ENCODE peak calls at places on chromosomes 12 and 14, in six cellular contexts. One of them, this sample, is unnamed.

GRCh38 chr14:37593496-37594237 is 1.4 kb downstream of the FOXA1 start:
- DNase-seq in right lobe of liver: no peak
- DNase-seq in uterus: no peak
- DNase-seq in A549: no peak
- DNase-seq in heart left ventricle: no peak
- DNase-seq in thyroid gland: no peak
- DNase-seq in this sample: no peak

GRCh38 chr14:56657604-56658003 is 78.0 kb downstream of the TMEM260 start:
- DNase-seq in right lobe of liver: no peak
- DNase-seq in uterus: no peak
- DNase-seq in A549: no peak
- DNase-seq in heart left ventricle: no peak
- DNase-seq in thyroid gland: no peak
- DNase-seq in this sample: no peak

GRCh38 chr12:60335765-60336164 is 739.9 kb downstream of the SLC16A7 start:
- DNase-seq in right lobe of liver: no peak
- DNase-seq in uterus: no peak
- DNase-seq in A549: peak
- DNase-seq in heart left ventricle: no peak
- DNase-seq in thyroid gland: no peak
- DNase-seq in this sample: no peak

GRCh38 chr14:105249175-105250007 is 1.1 kb downstream of the BTBD6 start:
- DNase-seq in right lobe of liver: no peak
- DNase-seq in uterus: no peak
- DNase-seq in A549: peak
- DNase-seq in heart left ventricle: no peak
- DNase-seq in thyroid gland: peak
- DNase-seq in this sample: no peak

GRCh38 chr12:93783827-93784226 is 106.7 kb downstream of the CRADD start:
- DNase-seq in right lobe of liver: no peak
- DNase-seq in uterus: no peak
- DNase-seq in A549: no peak
- DNase-seq in heart left ventricle: no peak
- DNase-seq in thyroid gland: no peak
- DNase-seq in this sample: no peak

GRCh38 chr14:28776482-28777266 is 10.1 kb downstream of the FOXG1 start:
- DNase-seq in right lobe of liver: no peak
- DNase-seq in uterus: no peak
- DNase-seq in A549: no peak
- DNase-seq in heart left ventricle: no peak
- DNase-seq in thyroid gland: no peak
- DNase-seq in this sample: no peak

GRCh38 chr12:124369055-124369900 is 74.4 kb downstream of the RFLNA start:
- DNase-seq in right lobe of liver: peak
- DNase-seq in uterus: peak
- DNase-seq in A549: peak
- DNase-seq in heart left ventricle: peak
- DNase-seq in thyroid gland: peak
- DNase-seq in this sample: peak

GRCh38 chr12:48586361-48586760 is 16.5 kb upstream of the LALBA start:
- DNase-seq in right lobe of liver: no peak
- DNase-seq in uterus: no peak
- DNase-seq in A549: no peak
- DNase-seq in heart left ventricle: no peak
- DNase-seq in thyroid gland: no peak
- DNase-seq in this sample: no peak

GRCh38 chr14:70906785-70907171 is 481 bp upstream of the PCNX1 start:
- DNase-seq in right lobe of liver: no peak
- DNase-seq in uterus: no peak
- DNase-seq in A549: no peak
- DNase-seq in heart left ventricle: no peak
- DNase-seq in thyroid gland: no peak
- DNase-seq in this sample: peak

GRCh38 chr12:71955946-71956345 is 17.3 kb downstream of the TPH2 start:
- DNase-seq in right lobe of liver: no peak
- DNase-seq in uterus: no peak
- DNase-seq in A549: no peak
- DNase-seq in heart left ventricle: no peak
- DNase-seq in thyroid gland: no peak
- DNase-seq in this sample: no peak

GRCh38 chr14:98138666-98139065 is 1133.3 kb downstream of the BCL11B start:
- DNase-seq in right lobe of liver: no peak
- DNase-seq in uterus: no peak
- DNase-seq in A549: peak
- DNase-seq in heart left ventricle: no peak
- DNase-seq in thyroid gland: peak
- DNase-seq in this sample: peak

GRCh38 chr12:123282111-123282510 is 10.5 kb upstream of the CDK2AP1 start:
- DNase-seq in right lobe of liver: no peak
- DNase-seq in uterus: no peak
- DNase-seq in A549: no peak
- DNase-seq in heart left ventricle: no peak
- DNase-seq in thyroid gland: no peak
- DNase-seq in this sample: no peak

GRCh38 chr12:48788852-48789775 is at the start of gene ADCY6:
- DNase-seq in right lobe of liver: peak
- DNase-seq in uterus: peak
- DNase-seq in A549: peak
- DNase-seq in heart left ventricle: peak
- DNase-seq in thyroid gland: peak
- DNase-seq in this sample: peak

GRCh38 chr12:101697197-101697929 is at the start of gene CHPT1:
- DNase-seq in right lobe of liver: peak
- DNase-seq in uterus: peak
- DNase-seq in A549: peak
- DNase-seq in heart left ventricle: peak
- DNase-seq in thyroid gland: peak
- DNase-seq in this sample: peak

GRCh38 chr12:22100952-22101748 is 55.1 kb downstream of the CMAS start:
- DNase-seq in right lobe of liver: no peak
- DNase-seq in uterus: peak
- DNase-seq in A549: peak
- DNase-seq in heart left ventricle: peak
- DNase-seq in thyroid gland: no peak
- DNase-seq in this sample: peak

GRCh38 chr14:105335735-105336476 is 21.4 kb downstream of the PACS2 start:
- DNase-seq in right lobe of liver: no peak
- DNase-seq in uterus: no peak
- DNase-seq in A549: no peak
- DNase-seq in heart left ventricle: peak
- DNase-seq in thyroid gland: peak
- DNase-seq in this sample: no peak

GRCh38 chr12:97639702-97640101 is 177.1 kb downstream of the RMST start:
- DNase-seq in right lobe of liver: no peak
- DNase-seq in uterus: no peak
- DNase-seq in A549: no peak
- DNase-seq in heart left ventricle: no peak
- DNase-seq in thyroid gland: no peak
- DNase-seq in this sample: no peak

GRCh38 chr14:72594099-72594901 is 299.6 kb downstream of the DPF3 start:
- DNase-seq in right lobe of liver: no peak
- DNase-seq in uterus: no peak
- DNase-seq in A549: no peak
- DNase-seq in heart left ventricle: no peak
- DNase-seq in thyroid gland: no peak
- DNase-seq in this sample: no peak

GRCh38 chr12:83318386-83318971 is 631.8 kb downstream of the TMTC2 start:
- DNase-seq in right lobe of liver: no peak
- DNase-seq in uterus: no peak
- DNase-seq in A549: no peak
- DNase-seq in heart left ventricle: no peak
- DNase-seq in thyroid gland: no peak
- DNase-seq in this sample: no peak

GRCh38 chr12:71216725-71217579 is 59.2 kb upstream of the TSPAN8 start:
- DNase-seq in right lobe of liver: no peak
- DNase-seq in uterus: no peak
- DNase-seq in A549: peak
- DNase-seq in heart left ventricle: no peak
- DNase-seq in thyroid gland: peak
- DNase-seq in this sample: peak

GRCh38 chr14:76812093-76812421 is 625 bp downstream of the ANGEL1 start:
- DNase-seq in right lobe of liver: no peak
- DNase-seq in uterus: no peak
- DNase-seq in A549: no peak
- DNase-seq in heart left ventricle: no peak
- DNase-seq in thyroid gland: no peak
- DNase-seq in this sample: no peak

GRCh38 chr14:73402579-73402978 is 55.8 kb downstream of the NUMB start:
- DNase-seq in right lobe of liver: no peak
- DNase-seq in uterus: no peak
- DNase-seq in A549: no peak
- DNase-seq in heart left ventricle: no peak
- DNase-seq in thyroid gland: no peak
- DNase-seq in this sample: no peak

GRCh38 chr12:95336387-95337067 is 118.9 kb downstream of the VEZT start:
- DNase-seq in right lobe of liver: peak
- DNase-seq in uterus: peak
- DNase-seq in A549: peak
- DNase-seq in heart left ventricle: peak
- DNase-seq in thyroid gland: peak
- DNase-seq in this sample: peak

GRCh38 chr12:80617733-80618132 is 89.7 kb upstream of the MYF6 start:
- DNase-seq in right lobe of liver: no peak
- DNase-seq in uterus: no peak
- DNase-seq in A549: no peak
- DNase-seq in heart left ventricle: no peak
- DNase-seq in thyroid gland: no peak
- DNase-seq in this sample: no peak

GRCh38 chr12:121678721-121679300 is 9.4 kb upstream of the MORN3 start:
- DNase-seq in right lobe of liver: no peak
- DNase-seq in uterus: no peak
- DNase-seq in A549: no peak
- DNase-seq in heart left ventricle: no peak
- DNase-seq in thyroid gland: peak
- DNase-seq in this sample: no peak

GRCh38 chr12:62698701-62699101 is 232.1 kb downstream of the MON2 start:
- DNase-seq in right lobe of liver: no peak
- DNase-seq in uterus: no peak
- DNase-seq in A549: no peak
- DNase-seq in heart left ventricle: no peak
- DNase-seq in thyroid gland: no peak
- DNase-seq in this sample: no peak

GRCh38 chr12:6962285-6963015 is 8.0 kb downstream of the PHB2 start:
- DNase-seq in right lobe of liver: no peak
- DNase-seq in uterus: no peak
- DNase-seq in A549: no peak
- DNase-seq in heart left ventricle: no peak
- DNase-seq in thyroid gland: peak
- DNase-seq in this sample: peak
- TF ChIP-seq POLR2A in right lobe of liver: no peak
- TF ChIP-seq POLR2A in uterus: no peak
- TF ChIP-seq POLR2A in A549: no peak
- TF ChIP-seq POLR2A in heart left ventricle: no peak
- TF ChIP-seq POLR2A in thyroid gland: peak
- TF ChIP-seq POLR2A in this sample: peak

GRCh38 chr12:16586350-16587109 is 19.4 kb downstream of the LMO3 start:
- DNase-seq in right lobe of liver: no peak
- DNase-seq in uterus: peak
- DNase-seq in A549: no peak
- DNase-seq in heart left ventricle: peak
- DNase-seq in thyroid gland: no peak
- DNase-seq in this sample: no peak
- H3K27ac ChIP-seq in right lobe of liver: no peak
- H3K27ac ChIP-seq in uterus: peak
- H3K27ac ChIP-seq in A549: no peak
- H3K27ac ChIP-seq in heart left ventricle: no peak
- H3K27ac ChIP-seq in thyroid gland: peak
- H3K27ac ChIP-seq in this sample: peak

DNA sequence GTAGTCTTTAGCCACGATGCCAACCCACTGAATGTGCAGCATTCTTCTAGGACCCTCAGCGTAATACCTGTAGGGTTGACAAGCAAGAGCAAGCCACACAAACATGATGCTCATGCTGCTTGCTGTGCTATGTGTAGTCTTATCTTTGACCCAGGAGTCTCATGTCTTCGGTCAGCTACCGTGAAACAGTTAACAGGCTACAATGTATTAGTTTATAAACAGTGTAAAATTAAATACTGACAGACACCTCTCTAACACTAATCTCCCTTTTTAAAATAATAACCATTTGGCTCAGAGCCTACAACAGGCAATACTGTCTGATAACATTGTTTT is 1.9 kb downstream of the EAPP start:
- DNase-seq in right lobe of liver: no peak
- DNase-seq in uterus: no peak
- DNase-seq in A549: no peak
- DNase-seq in heart left ventricle: no peak
- DNase-seq in thyroid gland: no peak
- DNase-seq in this sample: no peak
- TF ChIP-seq POLR2A in right lobe of liver: no peak
- TF ChIP-seq POLR2A in uterus: no peak
- TF ChIP-seq POLR2A in A549: no peak
- TF ChIP-seq POLR2A in heart left ventricle: no peak
- TF ChIP-seq POLR2A in thyroid gland: no peak
- TF ChIP-seq POLR2A in this sample: no peak

GRCh38 chr12:53102883-53103807 is at the start of gene SOAT2:
- DNase-seq in right lobe of liver: no peak
- DNase-seq in uterus: no peak
- DNase-seq in A549: no peak
- DNase-seq in heart left ventricle: no peak
- DNase-seq in thyroid gland: no peak
- DNase-seq in this sample: no peak

GRCh38 chr12:53107122-53107521 is 3.8 kb downstream of the SOAT2 start:
- DNase-seq in right lobe of liver: no peak
- DNase-seq in uterus: no peak
- DNase-seq in A549: no peak
- DNase-seq in heart left ventricle: no peak
- DNase-seq in thyroid gland: no peak
- DNase-seq in this sample: no peak

GRCh38 chr12:53103860-53104305 is 597 bp downstream of the SOAT2 start:
- DNase-seq in right lobe of liver: no peak
- DNase-seq in uterus: no peak
- DNase-seq in A549: no peak
- DNase-seq in heart left ventricle: no peak
- DNase-seq in thyroid gland: no peak
- DNase-seq in this sample: no peak

GRCh38 chr12:53105712-53106439 is 2.6 kb downstream of the SOAT2 start:
- DNase-seq in right lobe of liver: no peak
- DNase-seq in uterus: no peak
- DNase-seq in A549: no peak
- DNase-seq in heart left ventricle: no peak
- DNase-seq in thyroid gland: no peak
- DNase-seq in this sample: no peak

GRCh38 chr12:53105256-53105655 is 2.0 kb downstream of the SOAT2 start:
- DNase-seq in right lobe of liver: no peak
- DNase-seq in uterus: no peak
- DNase-seq in A549: no peak
- DNase-seq in heart left ventricle: no peak
- DNase-seq in thyroid gland: no peak
- DNase-seq in this sample: no peak
- H3K27ac ChIP-seq in right lobe of liver: no peak
- H3K27ac ChIP-seq in uterus: no peak
- H3K27ac ChIP-seq in A549: no peak
- H3K27ac ChIP-seq in heart left ventricle: no peak
- H3K27ac ChIP-seq in thyroid gland: no peak
- H3K27ac ChIP-seq in this sample: no peak

This sample was measured in prostate gland.